ENCODE peak calls at places on chromosomes 13 and 19, in five cellular contexts. A is ELR; N is stimulated activated CD4-positive, alpha-beta T cell treated with anti-CD3 and anti-CD28 coated beads, Interleukin-1b, Interleukin-23, amount 100 ng/mL, for 1 hour; T is Calu3; W is germinal center. E is an unnamed sample.

GRCh38 chr19:6098574-6098973 is 11.7 kb downstream of the RFX2 start:
- DNase-seq in A (no peak), N (no peak), T (no peak), W (no peak), E (no peak)

GRCh38 chr13:40102854-40103253 is 447.4 kb downstream of the COG6 start:
- DNase-seq in A (peak), N (peak), T (peak), W (no peak), E (no peak)

GRCh38 chr19:17883627-17884413 is 12.1 kb downstream of the SLC5A5 start:
- DNase-seq in A (no peak), N (no peak), T (no peak), W (peak), E (no peak)

GRCh38 chr13:93325303-93326297 is 99.0 kb downstream of the GPC6 start:
- DNase-seq in A (no peak), N (no peak), T (no peak), W (no peak), E (no peak)

GRCh38 chr13:66860868-66861447 is 369.2 kb downstream of the PCDH9 start:
- DNase-seq in A (no peak), N (no peak), T (no peak), W (no peak), E (no peak)

GRCh38 chr19:2815923-2816322 is 3.7 kb upstream of the ZNF554 start:
- DNase-seq in A (no peak), N (no peak), T (no peak), W (no peak), E (no peak)

GRCh38 chr19:46487802-46488445 is 7.7 kb downstream of the PNMA8B start:
- DNase-seq in A (peak), N (peak), T (peak), W (peak), E (peak)

GRCh38 chr19:33193269-33193863 is 764 bp upstream of the LRP3 start:
- DNase-seq in A (no peak), N (no peak), T (no peak), W (no peak), E (no peak)

GRCh38 chr19:33948651-33949335 is 152.1 kb downstream of the KCTD15 start:
- DNase-seq in A (no peak), N (no peak), T (no peak), W (no peak), E (no peak)

GRCh38 chr19:17457621-17458020 is 3.1 kb downstream of the NXNL1 start:
- DNase-seq in A (no peak), N (no peak), T (no peak), W (no peak), E (no peak)

GRCh38 chr13:26377038-26377437 is 123.1 kb downstream of the CDK8 start:
- DNase-seq in A (peak), N (no peak), T (peak), W (peak), E (no peak)

GRCh38 chr19:52028780-52029123 is 573 bp upstream of the ZNF614 start:
- DNase-seq in A (no peak), N (no peak), T (no peak), W (no peak), E (no peak)

GRCh38 chr13:51292000-51292550 is 47.4 kb upstream of the SERPINE3 start:
- DNase-seq in A (no peak), N (no peak), T (no peak), W (no peak), E (no peak)

GRCh38 chr19:4744451-4745170 is 21.0 kb upstream of the DPP9 start:
- DNase-seq in A (peak), N (no peak), T (no peak), W (no peak), E (no peak)

GRCh38 chr19:8673281-8673891 is 25.2 kb downstream of the ACTL9 start:
- DNase-seq in A (no peak), N (no peak), T (no peak), W (no peak), E (no peak)

GRCh38 chr19:7673995-7674667 is 2.8 kb upstream of the MCEMP1 start:
- DNase-seq in A (peak), N (no peak), T (peak), W (peak), E (no peak)

GRCh38 chr13:83085186-83085900 is 796.9 kb downstream of the SLITRK1 start:
- DNase-seq in A (peak), N (no peak), T (no peak), W (no peak), E (no peak)

GRCh38 chr13:51920786-51921185 is 59.0 kb downstream of the CCDC70 start:
- DNase-seq in A (no peak), N (no peak), T (no peak), W (no peak), E (no peak)

GRCh38 chr19:23971598-23971997 is 56.9 kb downstream of the ZNF726 start:
- DNase-seq in A (no peak), N (no peak), T (no peak), W (no peak), E (no peak)

GRCh38 chr13:110760611-110761010 is 47.1 kb downstream of the ING1 start:
- DNase-seq in A (no peak), N (no peak), T (no peak), W (no peak), E (no peak)

GRCh38 chr13:77022341-77022740 is 4.6 kb downstream of the FBXL3 start:
- DNase-seq in A (peak), N (no peak), T (no peak), W (no peak), E (no peak)

GRCh38 chr13:40777166-40777956 is 6.4 kb upstream of the MRPS31 start:
- DNase-seq in A (peak), N (no peak), T (peak), W (peak), E (peak)

GRCh38 chr13:98804336-98804855 is 51.9 kb upstream of the SLC15A1 start:
- DNase-seq in A (no peak), N (no peak), T (no peak), W (no peak), E (no peak)

GRCh38 chr19:4229179-4229931 is at the start of gene EBI3:
- DNase-seq in A (peak), N (peak), T (peak), W (peak), E (no peak)

GRCh38 chr19:28868836-28869235 is 344.1 kb downstream of the UQCRFS1 start:
- DNase-seq in A (no peak), N (no peak), T (no peak), W (no peak), E (no peak)

GRCh38 chr13:73467103-73467502 is 408.3 kb downstream of the KLF5 start:
- DNase-seq in A (no peak), N (no peak), T (no peak), W (no peak), E (no peak)

E was measured in Panc1.